ENCODE peak calls at places on chromosomes 6 and 20, in six cellular contexts. One of them, this sample, is unnamed.

GRCh38 chr6:13687917-13688351 is 23.7 kb downstream of the RANBP9 start:
- ATAC-seq in left cardiac atrium: peak; percentile 41
- ATAC-seq in activated T-cell treated with anti-CD3 and anti-CD28 coated beads, Interleukin-2, amount 50 U/mL, for 4 hours: peak; percentile 45
- ATAC-seq in activated CD4-positive, alpha-beta T cell treated with anti-CD3 and anti-CD28 coated beads for 36 hours: peak; percentile 11
- ATAC-seq in right cardiac atrium: no peak
- ATAC-seq in heart right ventricle: no peak
- ATAC-seq in this sample: peak; percentile 47

GRCh38 chr20:61912665-61913422 is 152.8 kb downstream of the TAF4 start:
- ATAC-seq in left cardiac atrium: no peak
- ATAC-seq in activated T-cell treated with anti-CD3 and anti-CD28 coated beads, Interleukin-2, amount 50 U/mL, for 4 hours: no peak
- ATAC-seq in activated CD4-positive, alpha-beta T cell treated with anti-CD3 and anti-CD28 coated beads for 36 hours: no peak
- ATAC-seq in right cardiac atrium: no peak
- ATAC-seq in heart right ventricle: no peak
- ATAC-seq in this sample: no peak

GRCh38 chr6:136306466-136306865 is 16.8 kb upstream of the BCLAF1 start:
- ATAC-seq in left cardiac atrium: no peak
- ATAC-seq in activated T-cell treated with anti-CD3 and anti-CD28 coated beads, Interleukin-2, amount 50 U/mL, for 4 hours: no peak
- ATAC-seq in activated CD4-positive, alpha-beta T cell treated with anti-CD3 and anti-CD28 coated beads for 36 hours: no peak
- ATAC-seq in right cardiac atrium: no peak
- ATAC-seq in heart right ventricle: no peak
- ATAC-seq in this sample: no peak

GRCh38 chr6:109381007-109381746 is 1.1 kb downstream of the CD164 start:
- ATAC-seq in left cardiac atrium: no peak
- ATAC-seq in activated T-cell treated with anti-CD3 and anti-CD28 coated beads, Interleukin-2, amount 50 U/mL, for 4 hours: no peak
- ATAC-seq in activated CD4-positive, alpha-beta T cell treated with anti-CD3 and anti-CD28 coated beads for 36 hours: peak; percentile 14
- ATAC-seq in right cardiac atrium: no peak
- ATAC-seq in heart right ventricle: no peak
- ATAC-seq in this sample: no peak

GRCh38 chr6:102474041-102474807 is 1080.7 kb downstream of the GRIK2 start:
- ATAC-seq in left cardiac atrium: no peak
- ATAC-seq in activated T-cell treated with anti-CD3 and anti-CD28 coated beads, Interleukin-2, amount 50 U/mL, for 4 hours: no peak
- ATAC-seq in activated CD4-positive, alpha-beta T cell treated with anti-CD3 and anti-CD28 coated beads for 36 hours: no peak
- ATAC-seq in right cardiac atrium: no peak
- ATAC-seq in heart right ventricle: no peak
- ATAC-seq in this sample: no peak

GRCh38 chr6:2706482-2706881 is 44.2 kb downstream of the MYLK4 start:
- ATAC-seq in left cardiac atrium: no peak
- ATAC-seq in activated T-cell treated with anti-CD3 and anti-CD28 coated beads, Interleukin-2, amount 50 U/mL, for 4 hours: no peak
- ATAC-seq in activated CD4-positive, alpha-beta T cell treated with anti-CD3 and anti-CD28 coated beads for 36 hours: no peak
- ATAC-seq in right cardiac atrium: no peak
- ATAC-seq in heart right ventricle: no peak
- ATAC-seq in this sample: no peak

GRCh38 chr6:42197574-42198362 is 3.0 kb upstream of the GUCA1B start:
- ATAC-seq in left cardiac atrium: peak; percentile 27
- ATAC-seq in activated T-cell treated with anti-CD3 and anti-CD28 coated beads, Interleukin-2, amount 50 U/mL, for 4 hours: peak; percentile 73
- ATAC-seq in activated CD4-positive, alpha-beta T cell treated with anti-CD3 and anti-CD28 coated beads for 36 hours: peak; percentile 80
- ATAC-seq in right cardiac atrium: peak; percentile 45
- ATAC-seq in heart right ventricle: no peak
- ATAC-seq in this sample: peak; percentile 51

GRCh38 chr6:169247419-169247818 is 6.2 kb downstream of the THBS2 start:
- ATAC-seq in left cardiac atrium: no peak
- ATAC-seq in activated T-cell treated with anti-CD3 and anti-CD28 coated beads, Interleukin-2, amount 50 U/mL, for 4 hours: no peak
- ATAC-seq in activated CD4-positive, alpha-beta T cell treated with anti-CD3 and anti-CD28 coated beads for 36 hours: no peak
- ATAC-seq in right cardiac atrium: no peak
- ATAC-seq in heart right ventricle: no peak
- ATAC-seq in this sample: no peak

GRCh38 chr20:24452498-24453133 is 16.8 kb upstream of the SYNDIG1 start:
- ATAC-seq in left cardiac atrium: no peak
- ATAC-seq in activated T-cell treated with anti-CD3 and anti-CD28 coated beads, Interleukin-2, amount 50 U/mL, for 4 hours: no peak
- ATAC-seq in activated CD4-positive, alpha-beta T cell treated with anti-CD3 and anti-CD28 coated beads for 36 hours: no peak
- ATAC-seq in right cardiac atrium: no peak
- ATAC-seq in heart right ventricle: no peak
- ATAC-seq in this sample: no peak

GRCh38 chr6:89887452-89888137 is 6.7 kb upstream of the GJA10 start:
- ATAC-seq in left cardiac atrium: peak; percentile 23
- ATAC-seq in activated T-cell treated with anti-CD3 and anti-CD28 coated beads, Interleukin-2, amount 50 U/mL, for 4 hours: peak; percentile 46
- ATAC-seq in activated CD4-positive, alpha-beta T cell treated with anti-CD3 and anti-CD28 coated beads for 36 hours: peak; percentile 57
- ATAC-seq in right cardiac atrium: no peak
- ATAC-seq in heart right ventricle: no peak
- ATAC-seq in this sample: peak; percentile 35

GRCh38 chr20:18831830-18832229 is 18.2 kb downstream of the SCP2D1 start:
- ATAC-seq in left cardiac atrium: no peak
- ATAC-seq in activated T-cell treated with anti-CD3 and anti-CD28 coated beads, Interleukin-2, amount 50 U/mL, for 4 hours: no peak
- ATAC-seq in activated CD4-positive, alpha-beta T cell treated with anti-CD3 and anti-CD28 coated beads for 36 hours: no peak
- ATAC-seq in right cardiac atrium: no peak
- ATAC-seq in heart right ventricle: no peak
- ATAC-seq in this sample: no peak

GRCh38 chr6:138803914-138804313 is 8.0 kb downstream of the ECT2L start:
- ATAC-seq in left cardiac atrium: no peak
- ATAC-seq in activated T-cell treated with anti-CD3 and anti-CD28 coated beads, Interleukin-2, amount 50 U/mL, for 4 hours: no peak
- ATAC-seq in activated CD4-positive, alpha-beta T cell treated with anti-CD3 and anti-CD28 coated beads for 36 hours: no peak
- ATAC-seq in right cardiac atrium: peak; percentile 51
- ATAC-seq in heart right ventricle: peak; percentile 20
- ATAC-seq in this sample: no peak